ENCODE peak calls at places on chromosomes 6 and 20, in six cellular contexts. F, U, D, B, P and G are unnamed samples.

GRCh38 chr6:75431379-75431778 is 62.2 kb downstream of the FILIP1 start:
- DNase-seq in U (peak), D (no peak), B (peak), P (no peak), F (peak), G (peak)

GRCh38 chr20:1434571-1435336 is 31.9 kb downstream of the NSFL1C start:
- DNase-seq in D (peak), F (peak), B (peak), P (peak), U (peak), G (no peak)

GRCh38 chr6:25193147-25193864 is 85.9 kb upstream of the CARMIL1 start:
- DNase-seq in D (no peak), F (peak), P (no peak), U (peak), B (peak), G (peak)

GRCh38 chr6:169407338-169407737 is 153.7 kb upstream of the THBS2 start:
- DNase-seq in F (no peak), D (no peak), P (no peak), B (no peak), U (no peak), G (no peak)

GRCh38 chr20:37984018-37984785 is 49.1 kb downstream of the TTI1 start:
- DNase-seq in F (no peak), D (no peak), P (peak), B (no peak), U (no peak), G (no peak)

GRCh38 chr20:8385247-8385646 is 253.2 kb downstream of the PLCB1 start:
- DNase-seq in D (no peak), F (peak), U (peak), P (no peak), B (no peak), G (no peak)

GRCh38 chr6:16769986-16770376 is 8.7 kb upstream of the ATXN1 start:
- DNase-seq in U (peak), F (peak), D (no peak), B (peak), P (no peak), G (peak)

GRCh38 chr20:1524004-1524403 is 32.8 kb upstream of the SIRPB2 start:
- DNase-seq in F (peak), B (peak), P (no peak), D (no peak), U (peak), G (no peak)

GRCh38 chr6:138571585-138572199 is 72.4 kb upstream of the NHSL1 start:
- DNase-seq in D (no peak), B (no peak), U (no peak), F (no peak), P (no peak), G (no peak)

GRCh38 chr20:3606021-3606420 is 57.2 kb downstream of the GFRA4 start:
- DNase-seq in U (peak), P (no peak), F (no peak), B (peak), D (no peak), G (no peak)

GRCh38 chr6:44128020-44128917 is 915 bp downstream of the TMEM63B start:
- DNase-seq in U (peak), D (no peak), B (peak), P (no peak), F (no peak), G (no peak)

GRCh38 chr20:49595811-49596545 is 28.0 kb upstream of the PTGIS start:
- DNase-seq in U (peak), D (no peak), F (no peak), P (no peak), B (peak), G (no peak)

GRCh38 chr6:167827588-167828324 is 1.0 kb downstream of the AFDN start:
- DNase-seq in P (peak), U (peak), F (no peak), B (peak), D (no peak), G (peak)

GRCh38 chr6:28880894-28881780 is 42.6 kb downstream of the TRIM27 start:
- DNase-seq in U (peak), P (peak), F (peak), B (peak), D (no peak), G (peak)

GRCh38 chr20:45394221-45395113 is 13.6 kb upstream of the DBNDD2 start:
- DNase-seq in P (no peak), B (no peak), U (no peak), D (no peak), F (no peak), G (no peak)